ENCODE peak calls at places on chromosome 12, in eight cellular contexts. One of them, this sample, is unnamed.

GRCh38 chr12:102034346-102034745 is 27.4 kb downstream of the WASHC3 start:
- DNase-seq in IMR-90: peak
- DNase-seq in adrenal gland: no peak
- DNase-seq in ovary: no peak
- DNase-seq in body of pancreas: no peak
- DNase-seq in heart left ventricle: no peak
- DNase-seq in upper lobe of left lung: no peak
- DNase-seq in tibial nerve: no peak
- DNase-seq in this sample: no peak

GRCh38 chr12:111330800-111331752 is 37.8 kb downstream of the PHETA1 start:
- DNase-seq in IMR-90: peak
- DNase-seq in adrenal gland: no peak
- DNase-seq in ovary: no peak
- DNase-seq in body of pancreas: no peak
- DNase-seq in heart left ventricle: no peak
- DNase-seq in upper lobe of left lung: no peak
- DNase-seq in tibial nerve: no peak
- DNase-seq in this sample: no peak

GRCh38 chr12:97745406-97746101 is 282.9 kb downstream of the RMST start:
- DNase-seq in IMR-90: no peak
- DNase-seq in adrenal gland: no peak
- DNase-seq in ovary: no peak
- DNase-seq in body of pancreas: no peak
- DNase-seq in heart left ventricle: no peak
- DNase-seq in upper lobe of left lung: no peak
- DNase-seq in tibial nerve: no peak
- DNase-seq in this sample: no peak

GRCh38 chr12:53736602-53737493 is 9.6 kb upstream of the CALCOCO1 start:
- DNase-seq in IMR-90: no peak
- DNase-seq in adrenal gland: no peak
- DNase-seq in ovary: no peak
- DNase-seq in body of pancreas: no peak
- DNase-seq in heart left ventricle: no peak
- DNase-seq in upper lobe of left lung: no peak
- DNase-seq in tibial nerve: no peak
- DNase-seq in this sample: no peak

GRCh38 chr12:87511371-87511770 is 517.8 kb downstream of the C12orf50 start:
- DNase-seq in IMR-90: peak
- DNase-seq in adrenal gland: no peak
- DNase-seq in ovary: no peak
- DNase-seq in body of pancreas: no peak
- DNase-seq in heart left ventricle: no peak
- DNase-seq in upper lobe of left lung: no peak
- DNase-seq in tibial nerve: no peak
- DNase-seq in this sample: no peak

GRCh38 chr12:106841471-106842302 is 67.2 kb downstream of the RIC8B start:
- DNase-seq in IMR-90: peak
- DNase-seq in adrenal gland: peak
- DNase-seq in ovary: peak
- DNase-seq in body of pancreas: peak
- DNase-seq in heart left ventricle: no peak
- DNase-seq in upper lobe of left lung: peak
- DNase-seq in tibial nerve: peak
- DNase-seq in this sample: peak

GRCh38 chr12:98228619-98229538 is 286.5 kb upstream of the TMPO start:
- DNase-seq in IMR-90: no peak
- DNase-seq in adrenal gland: no peak
- DNase-seq in ovary: no peak
- DNase-seq in body of pancreas: no peak
- DNase-seq in heart left ventricle: no peak
- DNase-seq in upper lobe of left lung: no peak
- DNase-seq in tibial nerve: no peak
- DNase-seq in this sample: no peak

GRCh38 chr12:59873136-59873535 is 277.3 kb downstream of the SLC16A7 start:
- DNase-seq in IMR-90: peak
- DNase-seq in adrenal gland: no peak
- DNase-seq in ovary: no peak
- DNase-seq in body of pancreas: no peak
- DNase-seq in heart left ventricle: no peak
- DNase-seq in upper lobe of left lung: no peak
- DNase-seq in tibial nerve: no peak
- DNase-seq in this sample: no peak

GRCh38 chr12:19430988-19431387 is 8.3 kb upstream of the AEBP2 start:
- DNase-seq in IMR-90: no peak
- DNase-seq in adrenal gland: no peak
- DNase-seq in ovary: no peak
- DNase-seq in body of pancreas: no peak
- DNase-seq in heart left ventricle: no peak
- DNase-seq in upper lobe of left lung: no peak
- DNase-seq in tibial nerve: no peak
- DNase-seq in this sample: no peak

GRCh38 chr12:44972746-44973421 is 78.0 kb downstream of the DBX2 start:
- DNase-seq in IMR-90: no peak
- DNase-seq in adrenal gland: no peak
- DNase-seq in ovary: no peak
- DNase-seq in body of pancreas: no peak
- DNase-seq in heart left ventricle: no peak
- DNase-seq in upper lobe of left lung: no peak
- DNase-seq in tibial nerve: no peak
- DNase-seq in this sample: no peak

GRCh38 chr12:1593232-1594044 is 943 bp downstream of the FBXL14 start:
- DNase-seq in IMR-90: no peak
- DNase-seq in adrenal gland: peak
- DNase-seq in ovary: peak
- DNase-seq in body of pancreas: peak
- DNase-seq in heart left ventricle: peak
- DNase-seq in upper lobe of left lung: peak
- DNase-seq in tibial nerve: no peak
- DNase-seq in this sample: no peak

GRCh38 chr12:50240096-50240791 is 43.1 kb downstream of the LIMA1 start:
- DNase-seq in IMR-90: no peak
- DNase-seq in adrenal gland: no peak
- DNase-seq in ovary: no peak
- DNase-seq in body of pancreas: no peak
- DNase-seq in heart left ventricle: no peak
- DNase-seq in upper lobe of left lung: no peak
- DNase-seq in tibial nerve: no peak
- DNase-seq in this sample: no peak

GRCh38 chr12:42002563-42002962 is 142.1 kb downstream of the GXYLT1 start:
- DNase-seq in IMR-90: no peak
- DNase-seq in adrenal gland: no peak
- DNase-seq in ovary: no peak
- DNase-seq in body of pancreas: no peak
- DNase-seq in heart left ventricle: no peak
- DNase-seq in upper lobe of left lung: no peak
- DNase-seq in tibial nerve: no peak
- DNase-seq in this sample: no peak

GRCh38 chr12:27524839-27525238 is 833 bp downstream of the PPFIBP1 start:
- DNase-seq in IMR-90: peak
- DNase-seq in adrenal gland: no peak
- DNase-seq in ovary: no peak
- DNase-seq in body of pancreas: no peak
- DNase-seq in heart left ventricle: no peak
- DNase-seq in upper lobe of left lung: no peak
- DNase-seq in tibial nerve: peak
- DNase-seq in this sample: no peak

GRCh38 chr12:65948320-65949008 is 124.2 kb downstream of the HMGA2 start:
- DNase-seq in IMR-90: peak
- DNase-seq in adrenal gland: peak
- DNase-seq in ovary: peak
- DNase-seq in body of pancreas: peak
- DNase-seq in heart left ventricle: peak
- DNase-seq in upper lobe of left lung: peak
- DNase-seq in tibial nerve: peak
- DNase-seq in this sample: no peak

GRCh38 chr12:24991209-24992049 is 42.5 kb upstream of the BCAT1 start:
- DNase-seq in IMR-90: peak
- DNase-seq in adrenal gland: no peak
- DNase-seq in ovary: no peak
- DNase-seq in body of pancreas: no peak
- DNase-seq in heart left ventricle: no peak
- DNase-seq in upper lobe of left lung: no peak
- DNase-seq in tibial nerve: no peak
- DNase-seq in this sample: no peak

GRCh38 chr12:123150804-123151678 is at the start of gene PITPNM2:
- DNase-seq in IMR-90: peak
- DNase-seq in adrenal gland: peak
- DNase-seq in ovary: peak
- DNase-seq in body of pancreas: peak
- DNase-seq in heart left ventricle: peak
- DNase-seq in upper lobe of left lung: peak
- DNase-seq in tibial nerve: no peak
- DNase-seq in this sample: peak
- TF ChIP-seq POLR2A in IMR-90: no peak
- TF ChIP-seq POLR2A in adrenal gland: peak
- TF ChIP-seq POLR2A in ovary: no peak
- TF ChIP-seq POLR2A in body of pancreas: no peak
- TF ChIP-seq POLR2A in heart left ventricle: no peak
- TF ChIP-seq POLR2A in upper lobe of left lung: no peak
- TF ChIP-seq POLR2A in tibial nerve: no peak
- TF ChIP-seq POLR2A in this sample: no peak

GRCh38 chr12:46153267-46153872 is 115.5 kb downstream of the SLC38A1 start:
- DNase-seq in IMR-90: peak
- DNase-seq in adrenal gland: no peak
- DNase-seq in ovary: no peak
- DNase-seq in body of pancreas: no peak
- DNase-seq in heart left ventricle: no peak
- DNase-seq in upper lobe of left lung: no peak
- DNase-seq in tibial nerve: no peak
- DNase-seq in this sample: no peak
- TF ChIP-seq POLR2A in IMR-90: no peak
- TF ChIP-seq POLR2A in adrenal gland: no peak
- TF ChIP-seq POLR2A in ovary: no peak
- TF ChIP-seq POLR2A in body of pancreas: no peak
- TF ChIP-seq POLR2A in heart left ventricle: no peak
- TF ChIP-seq POLR2A in upper lobe of left lung: no peak
- TF ChIP-seq POLR2A in tibial nerve: no peak
- TF ChIP-seq POLR2A in this sample: no peak

DNA sequence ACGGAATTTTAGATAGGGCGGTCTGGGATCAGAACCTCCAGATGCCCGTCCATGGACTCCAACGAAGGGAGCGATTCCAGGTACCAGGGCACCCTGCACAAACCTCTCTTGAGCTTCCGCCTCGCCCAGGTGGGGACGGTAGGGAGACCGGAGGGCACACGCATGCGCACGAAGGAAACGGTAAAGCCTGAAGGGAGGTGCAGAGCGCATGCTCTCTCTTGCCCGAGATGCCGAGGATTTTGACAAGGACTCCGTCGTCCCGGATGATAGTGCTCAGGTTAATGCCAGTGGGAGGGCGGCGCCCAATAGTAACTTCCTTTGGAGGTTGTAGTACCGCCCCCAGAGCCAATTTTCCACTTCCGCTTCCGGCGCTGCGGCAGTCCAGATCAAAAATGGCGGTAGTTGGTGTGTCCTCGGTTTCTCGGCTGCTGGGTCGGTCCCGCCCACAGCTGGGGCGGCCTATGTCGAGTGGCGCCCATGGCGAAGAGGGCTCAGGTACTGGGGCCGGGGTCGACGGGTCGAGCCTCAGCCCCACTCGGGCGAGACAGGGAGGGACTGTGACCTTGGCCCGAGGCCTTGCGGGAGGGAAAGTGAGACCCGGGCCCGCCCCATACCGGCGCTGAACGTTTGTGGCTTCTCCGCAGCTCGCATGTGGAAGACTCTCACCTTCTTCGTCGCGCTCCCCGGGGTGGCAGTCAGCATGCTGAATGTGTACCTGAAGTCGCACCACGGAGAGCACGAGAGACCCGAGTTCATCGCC is at the start of gene COX6A1:
- DNase-seq in IMR-90: peak
- DNase-seq in adrenal gland: peak
- DNase-seq in ovary: peak
- DNase-seq in body of pancreas: peak
- DNase-seq in heart left ventricle: peak
- DNase-seq in upper lobe of left lung: peak
- DNase-seq in tibial nerve: peak
- DNase-seq in this sample: peak
- TF ChIP-seq POLR2A in IMR-90: peak
- TF ChIP-seq POLR2A in adrenal gland: peak
- TF ChIP-seq POLR2A in ovary: peak
- TF ChIP-seq POLR2A in body of pancreas: peak
- TF ChIP-seq POLR2A in heart left ventricle: peak
- TF ChIP-seq POLR2A in upper lobe of left lung: peak
- TF ChIP-seq POLR2A in tibial nerve: peak
- TF ChIP-seq POLR2A in this sample: peak

GRCh38 chr12:89732511-89732910 is 23.9 kb upstream of the ATP2B1 start:
- DNase-seq in IMR-90: no peak
- DNase-seq in adrenal gland: no peak
- DNase-seq in ovary: no peak
- DNase-seq in body of pancreas: no peak
- DNase-seq in heart left ventricle: no peak
- DNase-seq in upper lobe of left lung: no peak
- DNase-seq in tibial nerve: no peak
- DNase-seq in this sample: no peak

GRCh38 chr12:89740943-89741342 is 32.3 kb upstream of the ATP2B1 start:
- DNase-seq in IMR-90: no peak
- DNase-seq in adrenal gland: no peak
- DNase-seq in ovary: no peak
- DNase-seq in body of pancreas: no peak
- DNase-seq in heart left ventricle: no peak
- DNase-seq in upper lobe of left lung: no peak
- DNase-seq in tibial nerve: no peak
- DNase-seq in this sample: no peak

GRCh38 chr12:89733579-89734201 is 25.1 kb upstream of the ATP2B1 start:
- DNase-seq in IMR-90: peak
- DNase-seq in adrenal gland: no peak
- DNase-seq in ovary: no peak
- DNase-seq in body of pancreas: no peak
- DNase-seq in heart left ventricle: no peak
- DNase-seq in upper lobe of left lung: no peak
- DNase-seq in tibial nerve: no peak
- DNase-seq in this sample: no peak

GRCh38 chr12:89731614-89732013 is 23.0 kb upstream of the ATP2B1 start:
- DNase-seq in IMR-90: peak
- DNase-seq in adrenal gland: peak
- DNase-seq in ovary: no peak
- DNase-seq in body of pancreas: no peak
- DNase-seq in heart left ventricle: no peak
- DNase-seq in upper lobe of left lung: no peak
- DNase-seq in tibial nerve: peak
- DNase-seq in this sample: no peak

GRCh38 chr12:89737000-89737399 is 28.4 kb upstream of the ATP2B1 start:
- DNase-seq in IMR-90: no peak
- DNase-seq in adrenal gland: no peak
- DNase-seq in ovary: no peak
- DNase-seq in body of pancreas: no peak
- DNase-seq in heart left ventricle: no peak
- DNase-seq in upper lobe of left lung: no peak
- DNase-seq in tibial nerve: no peak
- DNase-seq in this sample: no peak
- TF ChIP-seq POLR2A in IMR-90: no peak
- TF ChIP-seq POLR2A in adrenal gland: no peak
- TF ChIP-seq POLR2A in ovary: no peak
- TF ChIP-seq POLR2A in body of pancreas: no peak
- TF ChIP-seq POLR2A in heart left ventricle: no peak
- TF ChIP-seq POLR2A in upper lobe of left lung: no peak
- TF ChIP-seq POLR2A in tibial nerve: no peak
- TF ChIP-seq POLR2A in this sample: no peak